ENCODE peak calls at places on chromosomes 3 and 15, in nine cellular contexts. S, E, K, W, Y, X, N, C and U are unnamed samples.

GRCh38 chr3:468172-468571 is 271.6 kb downstream of the CHL1 start:
- DNase-seq in S (peak; percentile 61), E (no peak), K (no peak), W (no peak), Y (no peak), X (no peak), N (peak; percentile 20), C (no peak), U (no peak)

GRCh38 chr3:50274371-50275104 is 4.3 kb upstream of the LSMEM2 start:
- DNase-seq in S (peak; percentile 96), E (peak; percentile 49), K (no peak), W (peak; percentile 76), Y (peak; percentile 50), X (no peak), N (peak; percentile 82), C (peak; percentile 83), U (no peak)

GRCh38 chr3:11010406-11011165 is 18.0 kb downstream of the SLC6A1 start:
- DNase-seq in S (no peak), E (no peak), K (no peak), W (no peak), Y (no peak), X (no peak), N (no peak), C (no peak), U (no peak)

GRCh38 chr15:66080791-66081475 is 172.6 kb downstream of the MEGF11 start:
- DNase-seq in S (peak; percentile 70), E (peak; percentile 78), K (no peak), W (no peak), Y (peak; percentile 47), X (peak; percentile 30), N (no peak), C (no peak), U (no peak)

GRCh38 chr15:85785887-85786777 is 8.6 kb downstream of the KLHL25 start:
- DNase-seq in S (no peak), E (peak; percentile 44), K (no peak), W (no peak), Y (peak; percentile 83), X (no peak), N (no peak), C (no peak), U (no peak)

GRCh38 chr3:53162672-53163458 is 1.9 kb downstream of the PRKCD start:
- DNase-seq in S (no peak), E (no peak), K (no peak), W (no peak), Y (no peak), X (no peak), N (peak; percentile 18), C (no peak), U (no peak)

GRCh38 chr3:147049901-147050300 is 356.4 kb downstream of the ZIC4 start:
- DNase-seq in S (no peak), E (no peak), K (no peak), W (no peak), Y (no peak), X (no peak), N (no peak), C (no peak), U (no peak)

GRCh38 chr3:129619726-129620162 is 13.3 kb upstream of the PLXND1 start:
- DNase-seq in S (no peak), E (no peak), K (no peak), W (no peak), Y (no peak), X (no peak), N (no peak), C (peak; percentile 49), U (no peak)

GRCh38 chr3:36650271-36650671 is 114.1 kb downstream of the DCLK3 start:
- DNase-seq in S (no peak), E (no peak), K (no peak), W (no peak), Y (no peak), X (no peak), N (no peak), C (no peak), U (no peak)

DNA sequence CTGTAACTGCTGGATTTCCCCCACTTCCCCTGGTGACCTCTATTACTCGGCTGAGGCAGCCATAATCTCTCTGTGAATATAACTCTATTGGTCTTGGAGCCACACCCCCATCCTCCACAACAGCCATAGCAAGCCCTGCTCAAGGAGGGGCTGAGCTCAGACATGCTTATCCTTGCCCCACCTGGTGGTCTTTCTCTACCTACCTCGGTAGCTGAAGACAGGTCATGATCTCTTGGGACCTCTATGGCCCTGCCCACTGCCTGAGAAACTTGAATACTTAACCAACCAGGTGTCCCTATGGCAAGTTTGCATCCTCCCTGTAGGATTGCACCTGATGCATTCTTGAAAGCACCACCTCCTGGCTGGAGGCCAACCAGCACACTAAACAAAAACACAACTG is 281.4 kb upstream of the TMCO5A start:
- DNase-seq in S (peak; percentile 30), E (no peak), K (no peak), W (no peak), Y (no peak), X (no peak), N (no peak), C (no peak), U (no peak)
- H3K27ac ChIP-seq in S (no peak overlapping the region), E (no peak overlapping the region), K (no peak overlapping the region), W (no peak overlapping the region), Y (no peak overlapping the region), X (no peak overlapping the region), N (no peak overlapping the region), C (no peak overlapping the region), U (no peak overlapping the region)

DNA sequence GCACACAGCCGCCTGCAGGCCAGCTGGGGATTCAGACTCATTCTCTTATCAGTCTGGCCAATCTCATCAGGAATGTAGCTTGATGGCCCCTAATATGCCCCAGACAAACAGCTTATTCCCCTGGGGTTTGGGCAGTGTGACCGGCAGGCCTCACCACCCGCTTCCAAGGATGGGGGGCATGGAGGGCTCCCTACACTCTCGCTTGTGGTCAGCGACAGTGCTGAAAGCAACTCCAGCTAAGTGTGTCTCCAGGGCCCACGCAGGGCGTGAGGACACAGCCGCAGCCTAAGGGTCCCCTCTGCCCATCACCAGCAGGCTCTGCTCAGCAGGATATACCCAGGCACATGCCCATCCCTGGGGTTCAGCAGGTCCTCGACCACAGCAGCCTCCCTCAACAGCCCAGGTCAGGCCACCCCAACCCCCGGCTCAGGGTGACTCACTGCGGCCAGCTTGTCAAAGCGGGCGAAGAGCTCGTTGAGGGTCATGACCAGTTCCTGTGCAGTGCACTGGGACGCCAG is 116.7 kb downstream of the ADCY5 start:
- DNase-seq in S (no peak), E (no peak), K (no peak), W (no peak), Y (no peak), X (no peak), N (no peak), C (peak; percentile 35), U (no peak)
- TF ChIP-seq CTCF in S (no peak), E (no peak), K (no peak), W (no peak), Y (no peak), X (no peak), N (no peak), C (no peak), U (no peak)

GRCh38 chr3:44557074-44557473 is 2.1 kb downstream of the ZKSCAN7 start:
- DNase-seq in S (no peak), E (no peak), K (no peak), W (no peak), Y (no peak), X (no peak), N (no peak), C (no peak), U (no peak)

GRCh38 chr3:44554626-44555592 is at the start of gene ZKSCAN7:
- DNase-seq in S (peak; percentile 88), E (peak; percentile 71), K (no peak), W (peak; percentile 53), Y (no peak), X (no peak), N (peak; percentile 75), C (peak; percentile 75), U (no peak)

GRCh38 chr3:44561076-44561475 is 6.1 kb downstream of the ZKSCAN7 start:
- DNase-seq in S (no peak), E (no peak), K (no peak), W (no peak), Y (no peak), X (no peak), N (no peak), C (no peak), U (no peak)

DNA sequence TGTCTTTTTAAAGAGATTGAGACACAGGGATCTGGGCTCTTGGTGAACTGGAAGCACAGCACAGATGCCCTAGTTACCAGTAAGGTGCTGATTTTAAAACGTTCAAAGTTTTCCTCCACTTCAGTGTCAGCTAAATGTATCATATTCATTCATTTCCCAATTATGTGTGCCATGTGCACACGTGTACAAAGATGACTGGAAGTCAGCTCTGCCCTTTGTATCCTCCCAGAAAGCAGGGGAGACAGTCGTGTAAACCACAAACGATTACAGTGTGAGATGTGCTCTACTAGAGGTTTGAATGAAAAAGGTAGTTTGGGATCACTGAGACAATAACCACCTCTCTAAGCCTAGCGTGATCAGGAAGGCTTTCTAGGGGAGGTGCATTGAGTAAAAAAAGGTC is 760 bp downstream of the ZKSCAN7 start:
- DNase-seq in S (peak; percentile 3), E (no peak), K (no peak), W (no peak), Y (no peak), X (no peak), N (no peak), C (no peak), U (no peak)
- H3K27ac ChIP-seq in S (no peak overlapping the region), E (no peak overlapping the region), K (no peak overlapping the region), W (no peak overlapping the region), Y (no peak overlapping the region), X (no peak overlapping the region), N (no peak overlapping the region), C (peak overlapping the region; percentile 78), U (no peak overlapping the region)

GRCh38 chr15:73688455-73688854 is 4.3 kb downstream of the CD276 start:
- DNase-seq in S (no peak), E (no peak), K (no peak), W (no peak), Y (no peak), X (no peak), N (no peak), C (no peak), U (no peak)

GRCh38 chr15:73685981-73686380 is 1.8 kb downstream of the CD276 start:
- DNase-seq in S (no peak), E (no peak), K (no peak), W (no peak), Y (no peak), X (no peak), N (no peak), C (no peak), U (no peak)

GRCh38 chr15:73683624-73684536 is at the start of gene CD276:
- DNase-seq in S (peak; percentile 81), E (peak; percentile 78), K (no peak), W (peak; percentile 61), Y (peak; percentile 57), X (no peak), N (peak; percentile 91), C (peak; percentile 90), U (peak; percentile 40)

GRCh38 chr15:73685561-73685960 is 1.4 kb downstream of the CD276 start:
- DNase-seq in S (no peak), E (no peak), K (no peak), W (no peak), Y (no peak), X (no peak), N (peak; percentile 45), C (no peak), U (no peak)

DNA sequence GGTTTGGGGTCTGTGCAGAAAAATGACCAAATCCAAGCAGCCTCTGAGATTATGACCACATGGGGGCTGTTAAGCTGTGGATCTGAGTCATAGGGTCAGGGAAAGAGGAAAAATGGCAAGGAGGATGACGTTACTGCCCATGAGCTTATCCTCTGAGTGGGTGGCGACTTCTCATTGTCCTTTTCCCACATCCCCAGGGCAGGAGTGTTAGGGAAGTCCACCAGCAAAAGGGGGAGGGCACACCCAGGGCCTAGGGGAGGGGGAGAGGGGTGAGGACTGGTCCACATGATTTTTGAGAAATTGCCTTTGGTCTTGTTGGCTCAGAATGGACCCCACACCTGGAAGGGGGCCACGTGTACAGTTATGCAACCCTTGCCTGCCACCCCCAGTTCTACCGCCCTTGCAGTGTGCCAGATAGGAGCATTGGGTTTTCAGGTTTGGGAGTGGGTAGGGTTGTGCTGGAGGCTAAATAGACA is 2.6 kb downstream of the CD276 start:
- DNase-seq in S (no peak), E (no peak), K (no peak), W (no peak), Y (peak; percentile 19), X (peak; percentile 65), N (no peak), C (no peak), U (no peak)
- TF ChIP-seq CTCF in S (no peak), E (no peak), K (no peak), W (no peak), Y (no peak), X (peak; percentile 17), N (no peak), C (no peak), U (no peak)